ENCODE peak calls at places on chromosomes 7 and 10, in seven cellular contexts. M, R, L, Z, X, O and K are unnamed samples.

GRCh38 chr10:90447836-90448235 is 410.0 kb downstream of the HTR7 start:
- DNase-seq in Z (no peak), L (no peak), R (no peak), O (no peak), X (no peak), M (no peak), K (no peak)

GRCh38 chr10:50637003-50637579 is 13.3 kb upstream of the SGMS1 start:
- DNase-seq in Z (no peak), M (no peak), R (no peak), O (no peak), X (no peak), L (no peak), K (no peak)

GRCh38 chr10:35940067-35940989 is 298.2 kb upstream of the FZD8 start:
- DNase-seq in Z (no peak), R (peak), M (peak), O (no peak), L (no peak), X (no peak), K (no peak)

GRCh38 chr7:90064370-90064769 is 89.9 kb upstream of the STEAP1 start:
- DNase-seq in Z (no peak), X (no peak), R (no peak), O (no peak), M (no peak), L (no peak), K (no peak)

GRCh38 chr10:71596759-71597158 is 122.8 kb downstream of the C10orf105 start:
- DNase-seq in O (no peak), M (no peak), X (no peak), L (no peak), Z (no peak), R (no peak), K (no peak)

GRCh38 chr7:7765422-7765821 is 47.0 kb upstream of the RPA3 start:
- DNase-seq in L (no peak), Z (no peak), O (no peak), X (no peak), R (no peak), M (no peak), K (no peak)

GRCh38 chr7:132181946-132182685 is 394.2 kb downstream of the PLXNA4 start:
- DNase-seq in X (no peak), Z (no peak), R (no peak), M (no peak), O (no peak), L (no peak), K (no peak)

GRCh38 chr10:116852246-116852645 is 2.9 kb downstream of the ENO4 start:
- DNase-seq in R (no peak), X (no peak), Z (no peak), M (no peak), O (no peak), L (no peak), K (no peak)

GRCh38 chr7:25295404-25295803 is 67.1 kb upstream of the NPVF start:
- DNase-seq in L (no peak), M (no peak), R (no peak), X (no peak), O (no peak), Z (no peak), K (no peak)